ENCODE peak calls at places on chromosomes 5 and 9, in eight cellular contexts. One of them, this sample, is unnamed. For H3K4me1, the result is how much of the 10 kb centered on the place peaks cover.

GRCh38 chr9:75996726-75997125 is 106.3 kb downstream of the PCSK5 start:
- DNase-seq in suprapubic skin: no peak
- DNase-seq in adrenal gland: no peak
- DNase-seq in aorta: no peak
- DNase-seq in right lobe of liver: no peak
- DNase-seq in sigmoid colon: no peak
- DNase-seq in A549: no peak
- DNase-seq in keratinocyte: peak
- DNase-seq in this sample: no peak

GRCh38 chr9:116087751-116088194 is 65.8 kb upstream of the PAPPA start:
- DNase-seq in suprapubic skin: no peak
- DNase-seq in keratinocyte: no peak
- DNase-seq in A549: peak
- DNase-seq in adrenal gland: no peak
- DNase-seq in right lobe of liver: no peak
- DNase-seq in sigmoid colon: no peak
- DNase-seq in aorta: no peak
- DNase-seq in this sample: no peak

GRCh38 chr9:86516564-86516963 is 162.4 kb upstream of the TUT7 start:
- DNase-seq in sigmoid colon: peak
- DNase-seq in A549: no peak
- DNase-seq in aorta: no peak
- DNase-seq in keratinocyte: no peak
- DNase-seq in adrenal gland: no peak
- DNase-seq in right lobe of liver: no peak
- DNase-seq in suprapubic skin: no peak
- DNase-seq in this sample: no peak

GRCh38 chr5:2627867-2628266 is 123.6 kb downstream of the IRX2 start:
- DNase-seq in aorta: no peak
- DNase-seq in suprapubic skin: no peak
- DNase-seq in A549: no peak
- DNase-seq in keratinocyte: no peak
- DNase-seq in sigmoid colon: no peak
- DNase-seq in adrenal gland: no peak
- DNase-seq in right lobe of liver: no peak
- DNase-seq in this sample: no peak

GRCh38 chr5:168362097-168362885 is 70.8 kb downstream of the WWC1 start:
- DNase-seq in suprapubic skin: no peak
- DNase-seq in A549: no peak
- DNase-seq in keratinocyte: no peak
- DNase-seq in aorta: no peak
- DNase-seq in sigmoid colon: no peak
- DNase-seq in adrenal gland: no peak
- DNase-seq in right lobe of liver: peak
- DNase-seq in this sample: no peak

GRCh38 chr9:2610985-2611384 is 10.6 kb upstream of the VLDLR start:
- DNase-seq in A549: peak
- DNase-seq in keratinocyte: no peak
- DNase-seq in sigmoid colon: no peak
- DNase-seq in adrenal gland: no peak
- DNase-seq in suprapubic skin: no peak
- DNase-seq in aorta: no peak
- DNase-seq in right lobe of liver: no peak
- DNase-seq in this sample: no peak

GRCh38 chr5:127938746-127939145 is 144.8 kb upstream of the SLC12A2 start:
- DNase-seq in right lobe of liver: no peak
- DNase-seq in aorta: no peak
- DNase-seq in adrenal gland: no peak
- DNase-seq in sigmoid colon: no peak
- DNase-seq in suprapubic skin: no peak
- DNase-seq in keratinocyte: no peak
- DNase-seq in A549: no peak
- DNase-seq in this sample: no peak

GRCh38 chr5:82356808-82357671 is 78.9 kb upstream of the RPS23 start:
- DNase-seq in suprapubic skin: peak
- DNase-seq in keratinocyte: peak
- DNase-seq in adrenal gland: peak
- DNase-seq in right lobe of liver: peak
- DNase-seq in aorta: peak
- DNase-seq in A549: peak
- DNase-seq in sigmoid colon: peak
- DNase-seq in this sample: no peak

GRCh38 chr5:84437673-84438315 is 53.1 kb upstream of the EDIL3 start:
- DNase-seq in A549: peak
- DNase-seq in right lobe of liver: no peak
- DNase-seq in adrenal gland: no peak
- DNase-seq in aorta: no peak
- DNase-seq in sigmoid colon: no peak
- DNase-seq in suprapubic skin: no peak
- DNase-seq in keratinocyte: peak
- DNase-seq in this sample: no peak

GRCh38 chr5:135246923-135247795 is 151.9 kb downstream of the MACROH2A1 start:
- DNase-seq in sigmoid colon: peak
- DNase-seq in aorta: peak
- DNase-seq in adrenal gland: peak
- DNase-seq in suprapubic skin: peak
- DNase-seq in keratinocyte: peak
- DNase-seq in A549: peak
- DNase-seq in right lobe of liver: peak
- DNase-seq in this sample: peak

GRCh38 chr5:56683733-56684132 is 131.6 kb upstream of the MAP3K1 start:
- DNase-seq in right lobe of liver: no peak
- DNase-seq in keratinocyte: no peak
- DNase-seq in aorta: no peak
- DNase-seq in A549: no peak
- DNase-seq in adrenal gland: no peak
- DNase-seq in suprapubic skin: no peak
- DNase-seq in sigmoid colon: no peak
- DNase-seq in this sample: no peak

GRCh38 chr5:106797996-106798395 is 872.7 kb downstream of the EFNA5 start:
- DNase-seq in aorta: no peak
- DNase-seq in right lobe of liver: no peak
- DNase-seq in A549: no peak
- DNase-seq in adrenal gland: no peak
- DNase-seq in suprapubic skin: no peak
- DNase-seq in keratinocyte: no peak
- DNase-seq in sigmoid colon: no peak
- DNase-seq in this sample: no peak

GRCh38 chr5:146910239-146910638 is 31.7 kb upstream of the PPP2R2B start:
- DNase-seq in adrenal gland: no peak
- DNase-seq in suprapubic skin: no peak
- DNase-seq in keratinocyte: no peak
- DNase-seq in A549: no peak
- DNase-seq in sigmoid colon: no peak
- DNase-seq in aorta: no peak
- DNase-seq in right lobe of liver: no peak
- DNase-seq in this sample: no peak

GRCh38 chr9:134551657-134552348 is 89.8 kb upstream of the COL5A1 start:
- DNase-seq in right lobe of liver: no peak
- DNase-seq in sigmoid colon: no peak
- DNase-seq in suprapubic skin: no peak
- DNase-seq in adrenal gland: no peak
- DNase-seq in keratinocyte: peak
- DNase-seq in aorta: peak
- DNase-seq in A549: peak
- DNase-seq in this sample: peak

GRCh38 chr5:91182763-91183162 is 200.4 kb downstream of the ARRDC3 start:
- DNase-seq in suprapubic skin: no peak
- DNase-seq in sigmoid colon: no peak
- DNase-seq in aorta: peak
- DNase-seq in adrenal gland: no peak
- DNase-seq in A549: no peak
- DNase-seq in keratinocyte: no peak
- DNase-seq in right lobe of liver: no peak
- DNase-seq in this sample: no peak

GRCh38 chr5:139619861-139620260 is 28.3 kb upstream of the CXXC5 start:
- DNase-seq in adrenal gland: no peak
- DNase-seq in suprapubic skin: no peak
- DNase-seq in aorta: no peak
- DNase-seq in right lobe of liver: no peak
- DNase-seq in sigmoid colon: no peak
- DNase-seq in A549: no peak
- DNase-seq in keratinocyte: no peak
- DNase-seq in this sample: no peak

GRCh38 chr9:131258186-131258585 is 18.1 kb downstream of the FAM78A start:
- DNase-seq in A549: no peak
- DNase-seq in sigmoid colon: no peak
- DNase-seq in right lobe of liver: no peak
- DNase-seq in aorta: no peak
- DNase-seq in suprapubic skin: no peak
- DNase-seq in adrenal gland: no peak
- DNase-seq in keratinocyte: no peak
- DNase-seq in this sample: peak
- H3K4me3 ChIP-seq in A549: no peak
- H3K4me3 ChIP-seq in sigmoid colon: no peak
- H3K4me3 ChIP-seq in right lobe of liver: no peak
- H3K4me3 ChIP-seq in aorta: no peak
- H3K4me3 ChIP-seq in suprapubic skin: no peak
- H3K4me3 ChIP-seq in adrenal gland: no peak
- H3K4me3 ChIP-seq in keratinocyte: no peak
- H3K4me3 ChIP-seq in this sample: no peak

DNA sequence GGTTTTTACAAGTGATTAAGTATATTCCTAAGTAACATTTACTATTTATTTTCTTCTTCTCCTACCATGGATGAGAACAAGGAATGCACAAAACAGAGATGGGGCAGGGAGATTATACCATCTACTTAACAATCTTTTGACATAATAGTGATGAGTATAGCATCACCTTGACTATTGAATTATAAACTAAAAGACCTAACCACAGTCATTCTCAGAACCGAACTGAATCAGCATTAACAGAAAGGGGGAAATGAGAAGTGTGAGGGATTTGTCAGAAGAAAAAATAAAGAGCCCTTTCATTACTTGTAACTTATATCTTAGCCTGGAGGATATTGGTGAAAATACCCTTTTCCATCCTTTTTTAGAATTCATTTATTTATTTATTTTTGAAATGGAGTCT is 21.9 kb downstream of the OR2Y1 start:
- DNase-seq in sigmoid colon: no peak
- DNase-seq in keratinocyte: no peak
- DNase-seq in aorta: no peak
- DNase-seq in adrenal gland: no peak
- DNase-seq in suprapubic skin: no peak
- DNase-seq in right lobe of liver: no peak
- DNase-seq in A549: no peak
- DNase-seq in this sample: no peak
- H3K4me1 ChIP-seq in sigmoid colon: under half
- H3K4me1 ChIP-seq in keratinocyte: under half
- H3K4me1 ChIP-seq in aorta: under half
- H3K4me1 ChIP-seq in adrenal gland: under half
- H3K4me1 ChIP-seq in suprapubic skin: under half
- H3K4me1 ChIP-seq in right lobe of liver: under half
- H3K4me1 ChIP-seq in A549: under half
- H3K4me1 ChIP-seq in this sample: under half

GRCh38 chr9:34577635-34578240 is 11.8 kb downstream of the CNTFR start:
- DNase-seq in sigmoid colon: no peak
- DNase-seq in A549: no peak
- DNase-seq in adrenal gland: no peak
- DNase-seq in aorta: no peak
- DNase-seq in suprapubic skin: no peak
- DNase-seq in keratinocyte: no peak
- DNase-seq in right lobe of liver: no peak
- DNase-seq in this sample: no peak
- H3K4me3 ChIP-seq in sigmoid colon: peak
- H3K4me3 ChIP-seq in A549: no peak
- H3K4me3 ChIP-seq in adrenal gland: no peak
- H3K4me3 ChIP-seq in aorta: no peak
- H3K4me3 ChIP-seq in suprapubic skin: peak
- H3K4me3 ChIP-seq in keratinocyte: no peak
- H3K4me3 ChIP-seq in right lobe of liver: no peak
- H3K4me3 ChIP-seq in this sample: peak

GRCh38 chr5:149745-150450 is 41.4 kb upstream of the LRRC14B start:
- DNase-seq in right lobe of liver: no peak
- DNase-seq in sigmoid colon: no peak
- DNase-seq in aorta: no peak
- DNase-seq in suprapubic skin: no peak
- DNase-seq in A549: peak
- DNase-seq in adrenal gland: no peak
- DNase-seq in keratinocyte: no peak
- DNase-seq in this sample: no peak
- H3K4me1 ChIP-seq in right lobe of liver: under half
- H3K4me1 ChIP-seq in sigmoid colon: under half
- H3K4me1 ChIP-seq in aorta: under half
- H3K4me1 ChIP-seq in suprapubic skin: under half
- H3K4me1 ChIP-seq in A549: under half
- H3K4me1 ChIP-seq in adrenal gland: under half
- H3K4me1 ChIP-seq in keratinocyte: under half
- H3K4me1 ChIP-seq in this sample: under half